ENCODE peak calls at places on chromosomes 13 and 19, in six cellular contexts. H is left colon, M is KBM-7, Z is SW 1271, V is neural crest cell, O is AG08396. I is an unnamed sample.
A peak's percentile ranks its signal among the peaks of the same experiment; 100 is the strongest.

GRCh38 chr19:3150739-3151329 is 15.0 kb downstream of the GNA15 start:
- DNase-seq in M (no peak), O (no peak), Z (no peak), V (no peak), H (no peak), I (no peak)

GRCh38 chr19:31170046-31170445 is 179.2 kb downstream of the TSHZ3 start:
- DNase-seq in V (no peak), O (no peak), H (no peak), M (no peak), Z (no peak), I (no peak)

GRCh38 chr19:46691104-46691503 is 25.8 kb downstream of the PRKD2 start:
- DNase-seq in V (no peak), Z (no peak), H (no peak), O (no peak), M (no peak), I (no peak)

GRCh38 chr13:101795460-101795859 is 343.0 kb downstream of the ITGBL1 start:
- DNase-seq in Z (no peak), V (no peak), M (no peak), O (no peak), H (no peak), I (no peak)

GRCh38 chr19:45528744-45529453 is 21.6 kb downstream of the VASP start:
- DNase-seq in M (no peak), Z (no peak), H (peak; percentile 75), V (no peak), O (no peak), I (no peak)

GRCh38 chr19:40691421-40692211 is 1.2 kb upstream of the NUMBL start:
- DNase-seq in Z (no peak), O (no peak), H (peak; percentile 20), M (no peak), V (no peak), I (no peak)

GRCh38 chr19:51097166-51097736 is 11.0 kb downstream of the CTU1 start:
- DNase-seq in H (peak; percentile 64), Z (peak; percentile 42), V (peak; percentile 60), M (peak; percentile 26), O (peak; percentile 76), I (peak; percentile 64)

GRCh38 chr13:112716841-112717520 is 27.1 kb downstream of the ATP11A start:
- DNase-seq in H (no peak), O (no peak), M (no peak), Z (no peak), V (no peak), I (no peak)

GRCh38 chr19:48772503-48772953 is 17.2 kb downstream of the FGF21 start:
- DNase-seq in V (no peak), O (no peak), Z (no peak), M (no peak), H (no peak), I (no peak)

GRCh38 chr19:5268801-5269200 is 71.8 kb downstream of the PTPRS start:
- DNase-seq in M (no peak), Z (no peak), V (no peak), H (no peak), O (no peak), I (no peak)

GRCh38 chr13:108915634-108916497 is 286.5 kb downstream of the MYO16 start:
- DNase-seq in V (peak; percentile 12), M (peak; percentile 70), O (peak; percentile 79), H (peak; percentile 72), Z (no peak), I (peak; percentile 99)

GRCh38 chr13:33263976-33264619 is 21.5 kb downstream of the STARD13 start:
- DNase-seq in O (no peak), H (no peak), Z (no peak), V (no peak), M (no peak), I (no peak)

GRCh38 chr19:15210323-15210774 is 9.6 kb upstream of the NOTCH3 start:
- DNase-seq in M (peak; percentile 57), O (peak; percentile 22), H (no peak), Z (no peak), V (no peak), I (no peak)

GRCh38 chr19:3964256-3965194 is 6.4 kb downstream of the DAPK3 start:
- DNase-seq in M (no peak), H (no peak), V (no peak), O (no peak), Z (no peak), I (no peak)

GRCh38 chr19:12952488-12953455 is 4.3 kb downstream of the GADD45GIP1 start:
- DNase-seq in O (peak; percentile 83), M (no peak), V (no peak), Z (peak; percentile 65), H (no peak), I (no peak)

GRCh38 chr13:66656050-66656449 is 574.1 kb downstream of the PCDH9 start:
- DNase-seq in V (no peak), O (no peak), Z (no peak), M (no peak), H (no peak), I (no peak)

GRCh38 chr19:4676955-4677731 is 7.0 kb upstream of the MYDGF start:
- DNase-seq in M (peak; percentile 41), H (peak; percentile 37), O (peak; percentile 62), Z (peak; percentile 17), V (peak; percentile 36), I (peak; percentile 70)

GRCh38 chr13:76846363-76846762 is 39.8 kb downstream of the KCTD12 start:
- DNase-seq in O (no peak), V (no peak), M (no peak), H (no peak), Z (no peak), I (no peak)

GRCh38 chr19:55681131-55682087 is 6.4 kb downstream of the EPN1 start:
- DNase-seq in M (no peak), O (no peak), Z (no peak), H (no peak), V (no peak), I (no peak)

GRCh38 chr19:38665950-38666661 is 18.7 kb downstream of the ACTN4 start:
- DNase-seq in Z (no peak), H (peak; percentile 54), M (no peak), O (peak; percentile 57), V (no peak), I (no peak)

GRCh38 chr13:32001392-32001768 is 30.2 kb upstream of the FRY start:
- DNase-seq in O (peak; percentile 76), V (no peak), H (no peak), M (peak; percentile 68), Z (peak; percentile 27), I (peak; percentile 60)

GRCh38 chr13:24670927-24671326 is 9.3 kb upstream of the ATP12A start:
- DNase-seq in O (no peak), M (peak; percentile 72), H (peak; percentile 58), V (no peak), Z (peak; percentile 53), I (peak; percentile 66)

GRCh38 chr19:18634612-18635290 is 2.1 kb upstream of the KLHL26 start:
- DNase-seq in M (no peak), V (no peak), Z (no peak), H (peak; percentile 45), O (no peak), I (no peak)